ENCODE peak calls at places on chromosomes 3 and 15, in four cellular contexts. Q is K562, K is HepG2, F is GM12878. T is an unnamed sample.

GRCh38 chr3:119652306-119653033 is 7.9 kb downstream of the POPDC2 start:
- DNase-seq in Q (no peak), K (no peak), F (no peak), T (no peak)

GRCh38 chr3:44469914-44470313 is 7.6 kb downstream of the ZNF445 start:
- DNase-seq in Q (no peak), K (no peak), F (no peak), T (no peak)

GRCh38 chr3:179036226-179036625 is 35.4 kb downstream of the ZMAT3 start:
- DNase-seq in Q (peak; percentile 23), K (no peak), F (no peak), T (no peak)

GRCh38 chr3:163657088-163657487 is 1421.2 kb downstream of the SI start:
- DNase-seq in Q (no peak), K (no peak), F (no peak), T (no peak)

GRCh38 chr3:49133226-49133951 is 539 bp upstream of the LAMB2 start:
- DNase-seq in Q (peak; percentile 75), K (peak; percentile 80), F (no peak), T (no peak)

GRCh38 chr3:59310736-59311135 is 260.9 kb upstream of the CFAP20DC start:
- DNase-seq in Q (no peak), K (no peak), F (no peak), T (no peak)

GRCh38 chr15:61205427-61205826 is 23.7 kb downstream of the RORA start:
- DNase-seq in Q (no peak), K (no peak), F (no peak), T (no peak)

GRCh38 chr3:114624047-114624445 is 330.2 kb downstream of the TIGIT start:
- DNase-seq in Q (no peak), K (peak; percentile 9), F (no peak), T (no peak)

GRCh38 chr3:105878061-105878460 is 9.2 kb upstream of the CBLB start:
- DNase-seq in Q (no peak), K (no peak), F (no peak), T (no peak)

GRCh38 chr3:31532587-31533168 is at the start of gene STT3B:
- DNase-seq in Q (peak; percentile 80), K (peak; percentile 62), F (peak; percentile 49), T (peak; percentile 33)

GRCh38 chr3:27451261-27451660 is 32.9 kb downstream of the SLC4A7 start:
- DNase-seq in Q (no peak), K (no peak), F (no peak), T (no peak)

GRCh38 chr15:77901921-77902750 is 175.4 kb downstream of the TBC1D2B start:
- DNase-seq in Q (peak; percentile 22), K (no peak), F (no peak), T (no peak)

GRCh38 chr15:69476704-69477473 is 24.3 kb downstream of the RPLP1 start:
- DNase-seq in Q (no peak), K (no peak), F (no peak), T (no peak)

GRCh38 chr3:188006726-188007393 is 147.1 kb upstream of the LPP start:
- DNase-seq in Q (no peak), K (no peak), F (no peak), T (no peak)

GRCh38 chr3:72309626-72310025 is 524.7 kb upstream of the PROK2 start:
- DNase-seq in Q (no peak), K (no peak), F (no peak), T (no peak)

GRCh38 chr3:98583766-98584165 is 9.6 kb downstream of the CPOX start:
- DNase-seq in Q (peak; percentile 80), K (no peak), F (no peak), T (no peak)

GRCh38 chr3:140636452-140637138 is 41.3 kb upstream of the TRIM42 start:
- DNase-seq in Q (no peak), K (no peak), F (no peak), T (no peak)

GRCh38 chr3:149610351-149611105 is 47.3 kb downstream of the WWTR1 start:
- DNase-seq in Q (no peak), K (peak; percentile 40), F (no peak), T (no peak)

GRCh38 chr15:85725019-85725418 is 69.7 kb downstream of the KLHL25 start:
- DNase-seq in Q (no peak), K (no peak), F (no peak), T (no peak)

GRCh38 chr3:159996018-159996417 is 7.4 kb downstream of the IL12A start:
- DNase-seq in Q (no peak), K (no peak), F (no peak), T (no peak)

GRCh38 chr3:65545429-65545828 is 493.3 kb downstream of the MAGI1 start:
- DNase-seq in Q (no peak), K (no peak), F (no peak), T (no peak)

GRCh38 chr15:44427756-44428724 is 611 bp downstream of the CTDSPL2 start:
- DNase-seq in Q (no peak), K (peak; percentile 62), F (no peak), T (peak; percentile 15)

GRCh38 chr15:34729056-34729455 is 25.7 kb downstream of the GJD2 start:
- DNase-seq in Q (no peak), K (no peak), F (no peak), T (no peak)

GRCh38 chr3:5194801-5195509 is 7.4 kb downstream of the EDEM1 start:
- DNase-seq in Q (peak; percentile 45), K (peak; percentile 67), F (no peak), T (no peak)

GRCh38 chr3:177358968-177359600 is 161.8 kb upstream of the TBL1XR1 start:
- DNase-seq in Q (peak; percentile 48), K (no peak), F (no peak), T (peak; percentile 76)

GRCh38 chr15:50262533-50262932 is 3.0 kb downstream of the HDC start:
- DNase-seq in Q (no peak), K (no peak), F (no peak), T (no peak)

GRCh38 chr3:24232784-24233183 is 261.9 kb downstream of the THRB start:
- DNase-seq in Q (no peak), K (no peak), F (no peak), T (no peak)
- TF ChIP-seq RFX5 in Q (no peak), K (no peak), F (no peak), T (no peak)

GRCh38 chr3:23748398-23749110 is 57.2 kb upstream of the UBE2E1 start:
- DNase-seq in Q (no peak), K (no peak), F (no peak), T (no peak)
- TF ChIP-seq SP1 in Q (no peak), K (no peak), F (no peak), T (no peak)

GRCh38 chr3:111858641-111859040 is 424 bp upstream of the PHLDB2 start:
- DNase-seq in Q (no peak), K (no peak), F (no peak), T (no peak)
- TF ChIP-seq RFX5 in Q (no peak), K (no peak), F (no peak), T (no peak)

GRCh38 chr15:57640935-57641682 is 49.4 kb downstream of the MYZAP start:
- DNase-seq in Q (peak; percentile 22), K (peak; percentile 26), F (no peak), T (no peak)
- TF ChIP-seq SP1 in Q (no peak), K (no peak), F (no peak), T (no peak)

GRCh38 chr3:70471464-70472342 is 159.3 kb upstream of the MDFIC2 start:
- DNase-seq in Q (no peak), K (no peak), F (no peak), T (no peak)
- TF ChIP-seq RFX5 in Q (no peak), K (no peak), F (no peak), T (no peak)

GRCh38 chr3:184924547-184924946 is 112.6 kb downstream of the VPS8 start:
- DNase-seq in Q (no peak), K (no peak), F (no peak), T (no peak)
- TF ChIP-seq SP1 in Q (no peak), K (no peak), F (no peak), T (no peak)

GRCh38 chr3:89227218-89227617 is 119.8 kb downstream of the EPHA3 start:
- DNase-seq in Q (no peak), K (no peak), F (no peak), T (no peak)

GRCh38 chr3:89227634-89228033 is 120.2 kb downstream of the EPHA3 start:
- DNase-seq in Q (no peak), K (no peak), F (no peak), T (no peak)

GRCh38 chr3:89234620-89235019 is 127.2 kb downstream of the EPHA3 start:
- DNase-seq in Q (no peak), K (no peak), F (no peak), T (no peak)

DNA sequence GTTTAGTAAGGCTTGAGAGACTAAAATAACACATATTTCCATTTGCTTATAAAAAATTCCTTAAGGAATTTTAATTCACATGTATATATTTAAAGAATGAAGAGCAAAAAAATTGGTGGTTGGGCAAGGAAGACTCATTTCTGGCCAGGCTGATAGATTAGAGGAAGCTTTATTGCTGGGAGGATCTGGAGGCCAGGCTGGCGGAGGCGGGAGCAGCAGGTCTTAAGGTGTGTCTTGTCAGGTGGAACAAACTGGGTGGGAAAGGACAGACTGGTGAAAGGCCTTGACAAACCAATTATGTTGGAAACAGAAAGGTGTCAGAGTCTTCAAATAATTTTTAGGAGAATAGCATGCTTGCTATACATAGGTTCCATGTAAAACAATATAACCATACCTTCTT is 124.7 kb downstream of the EPHA3 start:
- DNase-seq in Q (no peak), K (no peak), F (no peak), T (no peak)
- TF ChIP-seq RFX5 in Q (no peak), K (no peak), F (no peak), T (no peak)

T was measured in H1.